ENCODE peak calls at places on chromosomes 4 and X, in eight cellular contexts. J, S, I, O, H, F, Y and M are unnamed samples.

GRCh38 chrX:105695451-105695850 is 126.9 kb upstream of the NRK start:
- DNase-seq in O (no peak), Y (no peak), J (no peak), S (no peak), H (no peak), I (peak; percentile 20), F (no peak), M (no peak)

GRCh38 chr4:97990409-97990808 is 152.9 kb downstream of the STPG2 start:
- DNase-seq in F (no peak), J (no peak), Y (no peak), O (no peak), S (no peak), I (no peak), H (no peak), M (no peak)

GRCh38 chr4:8291036-8291682 is 21.6 kb downstream of the HTRA3 start:
- DNase-seq in O (peak; percentile 7), H (no peak), F (no peak), I (no peak), Y (peak; percentile 73), J (no peak), S (no peak), M (no peak)

GRCh38 chr4:91502365-91502764 is 801.4 kb upstream of the GRID2 start:
- DNase-seq in H (no peak), F (peak; percentile 38), J (peak; percentile 42), O (no peak), Y (no peak), S (no peak), I (no peak), M (no peak)

GRCh38 chrX:108447303-108447702 is 7.7 kb downstream of the COL4A5 start:
- DNase-seq in H (no peak), J (no peak), I (peak; percentile 16), S (no peak), O (no peak), Y (no peak), F (no peak), M (no peak)

GRCh38 chrX:3271485-3272186 is 74.8 kb downstream of the MXRA5 start:
- DNase-seq in O (no peak), F (no peak), S (no peak), Y (no peak), J (no peak), I (peak; percentile 74), H (no peak), M (no peak)

GRCh38 chr4:76198411-76199237 is 15.0 kb downstream of the SCARB2 start:
- DNase-seq in O (peak; percentile 79), Y (no peak), H (no peak), I (peak; percentile 89), J (peak; percentile 56), F (peak; percentile 86), S (peak; percentile 48), M (peak; percentile 23)

GRCh38 chrX:106707771-106708454 is 18.6 kb upstream of the RNF128 start:
- DNase-seq in H (no peak), F (no peak), I (peak; percentile 94), Y (no peak), S (no peak), J (no peak), O (no peak), M (no peak)

GRCh38 chrX:140765043-140765784 is 55.7 kb downstream of the LINC00632 start:
- DNase-seq in Y (no peak), J (peak; percentile 61), I (peak; percentile 62), S (no peak), H (no peak), O (peak; percentile 4), F (no peak), M (no peak)

GRCh38 chr4:25941441-25941840 is 27.4 kb downstream of the SMIM20 start:
- DNase-seq in O (no peak), I (peak; percentile 20), S (no peak), H (no peak), Y (no peak), F (no peak), J (no peak), M (no peak)

GRCh38 chrX:15151267-15152196 is 118.4 kb downstream of the ASB9 start:
- DNase-seq in Y (no peak), F (no peak), H (no peak), O (no peak), J (no peak), S (no peak), I (no peak), M (no peak)

GRCh38 chrX:1071351-1071750 is 141.1 kb downstream of the CRLF2 start:
- DNase-seq in J (no peak), F (no peak), O (no peak), I (no peak), H (no peak), Y (no peak), S (no peak), M (no peak)

GRCh38 chr4:125316391-125316780 is 1.6 kb downstream of the FAT4 start:
- DNase-seq in J (peak; percentile 78), Y (peak; percentile 85), I (no peak), F (no peak), O (peak; percentile 39), H (no peak), S (peak; percentile 25), M (no peak)

GRCh38 chr4:84718699-84719098 is 135.8 kb downstream of the CDS1 start:
- DNase-seq in S (no peak), F (no peak), I (no peak), J (no peak), Y (no peak), O (no peak), H (no peak), M (no peak)

GRCh38 chrX:124414281-124414680 is 67.9 kb downstream of the SH2D1A start:
- DNase-seq in O (no peak), H (no peak), J (no peak), Y (no peak), I (no peak), S (no peak), F (no peak), M (no peak)

GRCh38 chr4:47391256-47391655 is 72.2 kb downstream of the COMMD8 start:
- DNase-seq in O (no peak), J (no peak), H (no peak), Y (no peak), I (no peak), S (no peak), F (no peak), M (no peak)

GRCh38 chrX:140733766-140734342 is 24.3 kb downstream of the LINC00632 start:
- DNase-seq in J (peak; percentile 58), H (no peak), S (no peak), F (peak; percentile 46), Y (no peak), I (peak; percentile 57), O (peak; percentile 26), M (peak; percentile 10)

GRCh38 chrX:127552571-127552970 is 499.6 kb downstream of the ACTRT1 start:
- DNase-seq in O (no peak), S (no peak), J (no peak), H (no peak), F (no peak), Y (no peak), I (no peak), M (no peak)

GRCh38 chr4:88609387-88609786 is 17.1 kb downstream of the HERC3 start:
- DNase-seq in F (no peak), O (no peak), S (no peak), I (no peak), H (no peak), J (no peak), Y (no peak), M (no peak)
- H3K4me1 ChIP-seq in F (no peaks in the 10 kb centered on the region), O (peaks cover 9% of the 10 kb centered on the region), S (peaks cover 41% of the 10 kb centered on the region), I (peaks cover 16% of the 10 kb centered on the region), H (peaks cover 62% of the 10 kb centered on the region), J (no peaks in the 10 kb centered on the region), Y (peaks cover 63% of the 10 kb centered on the region), M (peaks cover 34% of the 10 kb centered on the region)

GRCh38 chr4:55079451-55080173 is 45.8 kb downstream of the KDR start:
- DNase-seq in Y (no peak), O (no peak), F (no peak), H (no peak), I (no peak), J (peak; percentile 71), S (no peak), M (no peak)

GRCh38 chr4:55080174-55080865 is 45.1 kb downstream of the KDR start:
- DNase-seq in I (no peak), F (no peak), S (no peak), Y (no peak), J (no peak), O (no peak), H (no peak), M (no peak)

GRCh38 chr4:55077577-55077976 is 47.8 kb downstream of the KDR start:
- DNase-seq in S (no peak), F (no peak), Y (peak; percentile 1), J (no peak), I (no peak), H (no peak), O (no peak), M (no peak)

GRCh38 chr4:55075823-55076418 is 49.5 kb downstream of the KDR start:
- DNase-seq in F (peak; percentile 47), I (no peak), J (peak; percentile 56), H (no peak), S (no peak), Y (no peak), O (no peak), M (no peak)

DNA sequence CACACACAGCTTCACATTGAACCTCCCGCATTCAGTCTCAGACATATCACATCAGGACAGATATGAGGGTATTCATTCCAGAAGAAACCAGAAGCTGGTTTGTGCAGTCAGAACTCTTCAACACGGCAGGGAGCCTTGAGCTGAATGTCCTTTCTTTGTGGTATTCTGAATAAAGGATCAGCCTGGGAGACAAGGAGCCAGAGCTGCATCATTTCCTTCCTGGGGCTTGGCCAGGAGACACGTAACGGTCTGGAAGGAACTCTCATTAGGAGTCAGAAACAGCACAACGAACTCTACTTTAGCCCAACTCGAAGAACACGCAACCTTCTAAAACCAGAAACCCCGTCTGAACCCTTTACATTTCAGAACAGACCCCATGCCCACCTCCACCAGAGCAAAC is 46.4 kb downstream of the KDR start:
- DNase-seq in Y (no peak), H (no peak), S (peak; percentile 33), F (no peak), I (peak; percentile 12), O (no peak), J (no peak), M (no peak)
- H3K4me1 ChIP-seq in Y (peaks cover 21% of the 10 kb centered on the region), H (no peaks in the 10 kb centered on the region), S (no peaks in the 10 kb centered on the region), F (peaks cover 11% of the 10 kb centered on the region), I (no peaks in the 10 kb centered on the region), O (no peaks in the 10 kb centered on the region), J (peaks cover 21% of the 10 kb centered on the region), M (peaks cover 3% of the 10 kb centered on the region)

GRCh38 chr4:153518001-153518400 is 51.8 kb downstream of the TMEM131L start:
- DNase-seq in J (no peak), O (no peak), F (no peak), S (no peak), I (peak; percentile 18), Y (no peak), H (no peak), M (peak; percentile 48)
- H3K4me1 ChIP-seq in J (no peaks in the 10 kb centered on the region), O (no peaks in the 10 kb centered on the region), F (no peaks in the 10 kb centered on the region), S (peaks cover 20% of the 10 kb centered on the region), I (peaks cover 7% of the 10 kb centered on the region), Y (peaks cover 17% of the 10 kb centered on the region), H (peaks cover 53% of the 10 kb centered on the region), M (peaks cover 100% of the 10 kb centered on the region)

DNA sequence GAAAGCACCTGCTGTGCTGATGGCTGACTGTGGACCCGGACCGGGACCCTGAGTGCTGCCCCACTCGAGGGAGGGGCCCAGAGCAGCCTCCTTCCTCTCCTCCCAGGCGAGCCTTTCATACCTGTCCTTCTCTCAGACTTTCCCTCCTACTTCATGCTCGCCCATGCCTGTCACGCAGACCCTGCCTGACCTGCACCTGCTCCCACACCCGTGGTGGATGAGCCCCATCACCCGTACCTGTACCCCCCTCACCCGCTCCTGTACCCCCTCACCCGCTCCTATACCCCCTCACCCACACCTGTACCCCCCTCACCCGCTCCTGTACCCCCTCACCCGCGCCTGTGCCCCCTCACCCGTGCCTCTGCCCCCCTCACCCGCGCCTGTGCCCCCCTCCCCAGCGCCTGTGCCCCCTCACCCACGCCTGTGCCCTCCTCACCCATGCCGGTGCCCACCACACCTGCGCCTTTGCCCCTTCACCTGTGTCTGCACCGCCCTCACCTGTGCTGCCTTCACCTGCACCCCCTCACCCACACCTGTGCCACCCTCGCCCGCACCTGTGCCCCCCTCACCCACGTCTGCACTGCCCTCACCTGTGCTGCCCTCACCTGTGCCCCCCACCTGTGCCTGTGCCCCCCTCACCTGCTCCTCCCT is 5.8 kb downstream of the MAEA start:
- DNase-seq in H (no peak), S (no peak), I (no peak), F (no peak), Y (peak; percentile 38), O (no peak), J (peak; percentile 20), M (no peak)
- H3K4me1 ChIP-seq in H (peaks cover 35% of the 10 kb centered on the region), S (peaks cover 38% of the 10 kb centered on the region), I (peaks cover 4% of the 10 kb centered on the region), F (peaks cover 12% of the 10 kb centered on the region), Y (peaks cover 24% of the 10 kb centered on the region), O (no peaks in the 10 kb centered on the region), J (peaks cover 8% of the 10 kb centered on the region), M (peaks cover 28% of the 10 kb centered on the region)